ENCODE peak calls at places on chromosomes 3 and 15, in seven cellular contexts. H, J, X, P, W, O and M are unnamed samples.

GRCh38 chr15:69035205-69035917 is 20.9 kb downstream of the NOX5 start:
- DNase-seq in P (no peak), O (no peak), X (no peak), W (peak; percentile 42), J (no peak), H (peak; percentile 56), M (no peak)

GRCh38 chr15:55282284-55282833 is 7.3 kb downstream of the RAB27A start:
- DNase-seq in J (peak; percentile 82), P (no peak), H (no peak), W (no peak), X (no peak), O (peak; percentile 24), M (no peak)

GRCh38 chr15:42364529-42364928 is 5.2 kb downstream of the CAPN3 start:
- DNase-seq in W (no peak), P (peak; percentile 16), X (no peak), H (no peak), O (no peak), J (peak; percentile 39), M (no peak)

GRCh38 chr3:16415911-16416310 is 97.6 kb downstream of the RFTN1 start:
- DNase-seq in O (no peak), P (no peak), H (no peak), W (no peak), X (no peak), J (peak; percentile 24), M (no peak)

GRCh38 chr15:46703871-46704637 is 1013.3 kb upstream of the SEMA6D start:
- DNase-seq in J (no peak), H (no peak), X (no peak), P (no peak), W (no peak), O (no peak), M (no peak)

GRCh38 chr3:117964814-117965213 is 1069.8 kb downstream of the IGSF11 start:
- DNase-seq in P (no peak), O (peak; percentile 15), X (no peak), H (no peak), J (no peak), W (no peak), M (no peak)

GRCh38 chr3:12437223-12437605 is 47.1 kb upstream of the TSEN2 start:
- DNase-seq in P (no peak), H (no peak), X (no peak), O (no peak), W (no peak), J (no peak), M (no peak)

GRCh38 chr3:171950373-171950772 is 89.0 kb upstream of the FNDC3B start:
- DNase-seq in P (peak; percentile 26), H (no peak), X (no peak), J (peak; percentile 39), W (no peak), O (no peak), M (no peak)

GRCh38 chr3:183486472-183486871 is 58.1 kb upstream of the MCF2L2 start:
- DNase-seq in J (no peak), O (no peak), H (no peak), P (no peak), W (no peak), X (no peak), M (peak; percentile 35)

GRCh38 chr3:36911990-36912804 is 32.7 kb downstream of the TRANK1 start:
- DNase-seq in X (no peak), H (no peak), O (no peak), P (no peak), J (peak; percentile 73), W (no peak), M (no peak)
- H3K4me3 ChIP-seq in X (peak overlapping the region; percentile 24), H (no peak overlapping the region), O (no peak overlapping the region), P (no peak overlapping the region), J (peak overlapping the region; percentile 22), W (no peak overlapping the region), M (no peak overlapping the region)

GRCh38 chr15:82803793-82804574 is 1.9 kb downstream of the FSD2 start:
- DNase-seq in W (no peak), O (no peak), J (peak; percentile 18), H (no peak), P (no peak), X (no peak), M (no peak)
- H3K4me3 ChIP-seq in W (no peak overlapping the region), O (no peak overlapping the region), J (no peak overlapping the region), H (no peak overlapping the region), P (no peak overlapping the region), X (no peak overlapping the region), M (no peak overlapping the region)

GRCh38 chr15:83230242-83230641 is 22.6 kb upstream of the HDGFL3 start:
- DNase-seq in W (no peak), P (no peak), O (no peak), J (no peak), X (no peak), H (no peak), M (no peak)

DNA sequence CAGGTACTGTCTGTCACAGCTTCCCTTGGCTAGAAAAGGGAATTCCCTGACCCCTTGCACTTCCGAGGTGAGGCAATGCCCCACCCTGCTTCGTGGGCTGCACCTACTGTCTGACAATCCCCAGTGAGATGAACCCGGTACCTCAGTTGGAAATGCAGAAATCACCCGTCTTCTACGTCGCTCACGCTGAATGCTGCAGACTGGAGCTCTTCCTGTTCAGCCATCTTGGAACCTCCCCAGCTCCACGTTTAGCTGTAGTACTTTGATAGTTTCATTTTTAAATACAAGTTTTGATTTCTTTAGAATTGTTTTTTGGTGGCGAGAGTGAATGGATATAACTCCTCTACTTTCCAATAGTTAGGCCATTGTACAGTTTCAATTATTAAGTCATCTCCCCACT is 17.8 kb upstream of the HDGFL3 start:
- DNase-seq in H (no peak), O (no peak), P (no peak), X (no peak), W (no peak), J (no peak), M (no peak)
- H3K4me3 ChIP-seq in H (no peak overlapping the region), O (no peak overlapping the region), P (no peak overlapping the region), X (no peak overlapping the region), W (no peak overlapping the region), J (no peak overlapping the region), M (no peak overlapping the region)

GRCh38 chr15:88908697-88909621 is 4.2 kb downstream of the MFGE8 start:
- DNase-seq in X (no peak), O (no peak), W (no peak), P (no peak), J (no peak), H (no peak), M (no peak)
- H3K4me3 ChIP-seq in X (no peak overlapping the region), O (no peak overlapping the region), W (no peak overlapping the region), P (no peak overlapping the region), J (no peak overlapping the region), H (no peak overlapping the region), M (peak overlapping the region; percentile 88)

GRCh38 chr15:56351957-56352506 is 13.2 kb upstream of the TEX9 start:
- DNase-seq in H (no peak), O (no peak), W (no peak), P (no peak), J (peak; percentile 7), X (no peak), M (no peak)
- H3K4me3 ChIP-seq in H (no peak overlapping the region), O (no peak overlapping the region), W (no peak overlapping the region), P (no peak overlapping the region), J (no peak overlapping the region), X (no peak overlapping the region), M (no peak overlapping the region)

GRCh38 chr3:13866406-13866965 is 13.4 kb downstream of the WNT7A start:
- DNase-seq in X (peak; percentile 37), W (no peak), H (no peak), O (no peak), P (no peak), J (no peak), M (no peak)

GRCh38 chr3:13863929-13864595 is 15.8 kb downstream of the WNT7A start:
- DNase-seq in J (no peak), P (no peak), O (no peak), X (no peak), W (no peak), H (no peak), M (no peak)

GRCh38 chr3:13865106-13865505 is 14.8 kb downstream of the WNT7A start:
- DNase-seq in O (no peak), P (no peak), J (no peak), X (no peak), W (no peak), H (no peak), M (no peak)

GRCh38 chr3:13867727-13868126 is 12.1 kb downstream of the WNT7A start:
- DNase-seq in W (no peak), J (no peak), O (no peak), X (no peak), H (no peak), P (no peak), M (no peak)

DNA sequence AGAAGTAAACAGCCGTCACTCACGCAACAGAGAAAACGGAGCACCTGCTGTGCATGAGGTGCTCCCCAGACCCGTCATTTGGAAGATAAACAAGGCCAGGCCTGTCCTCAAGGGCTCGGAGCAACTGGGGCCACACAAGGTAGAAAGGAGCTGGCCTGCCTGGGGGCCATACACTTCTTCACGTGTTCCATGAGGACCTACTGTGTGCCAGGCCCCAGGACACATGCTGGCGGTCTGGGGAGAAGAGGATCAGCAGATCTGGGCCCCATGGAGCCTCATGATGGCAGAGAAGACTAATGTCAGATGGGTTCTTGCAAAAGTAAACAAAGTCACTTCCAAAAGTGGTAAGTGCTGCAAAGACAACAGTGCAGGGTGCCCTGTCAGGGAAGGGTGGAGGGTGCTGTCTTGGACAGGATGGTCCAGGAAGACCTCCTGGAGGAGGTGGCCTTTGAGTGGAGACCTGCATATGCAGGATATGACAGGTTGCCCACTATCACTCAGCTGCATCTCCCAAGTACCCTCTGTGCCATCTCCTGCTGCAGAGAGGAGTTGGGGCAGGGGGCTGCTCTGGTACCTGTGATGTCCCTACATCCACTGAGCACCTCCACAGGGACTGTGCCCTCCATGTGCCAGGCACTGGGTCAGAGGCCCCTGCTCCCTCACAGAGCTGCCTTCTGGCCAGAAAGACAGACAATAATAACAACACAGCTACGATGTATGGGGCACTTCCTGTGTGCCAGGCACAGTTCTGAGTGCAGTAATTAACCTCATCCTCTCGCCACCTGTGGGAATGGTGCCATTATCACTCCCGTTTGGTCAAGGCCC is 14.1 kb downstream of the WNT7A start:
- DNase-seq in H (no peak), W (no peak), J (no peak), X (no peak), P (no peak), O (no peak), M (no peak)
- H3K4me3 ChIP-seq in H (no peak overlapping the region), W (no peak overlapping the region), J (no peak overlapping the region), X (peak overlapping the region; percentile 11), P (no peak overlapping the region), O (no peak overlapping the region), M (no peak overlapping the region)